ENCODE peak calls at places on chromosomes 11 and 22, in eight cellular contexts. F is A549, D is stomach, N is heart left ventricle, W is lower leg skin, B is sigmoid colon, H is GM12878, A is IMR-90. K is an unnamed sample.

GRCh38 chr11:2421226-2421994 is 20.9 kb downstream of the TSSC4 start:
- DNase-seq in N (no peak), A (no peak), F (no peak), W (no peak), D (no peak), H (no peak), B (no peak), K (no peak)

GRCh38 chr11:10095412-10096207 is 198.4 kb downstream of the SBF2 start:
- DNase-seq in N (no peak), A (no peak), D (no peak), H (no peak), B (no peak), F (no peak), W (no peak), K (no peak)

GRCh38 chr11:79052539-79052938 is 388.3 kb downstream of the TENM4 start:
- DNase-seq in W (no peak), F (no peak), H (no peak), B (no peak), D (no peak), N (no peak), A (no peak), K (no peak)

GRCh38 chr11:104694259-104695070 is 203.8 kb downstream of the CASP12 start:
- DNase-seq in W (no peak), F (no peak), A (peak; percentile 88), B (no peak), H (no peak), N (no peak), D (no peak), K (no peak)

GRCh38 chr22:18104566-18104965 is 6.0 kb upstream of the TUBA8 start:
- DNase-seq in N (no peak), W (no peak), H (no peak), F (no peak), D (no peak), A (peak; percentile 26), B (no peak), K (no peak)

GRCh38 chr22:18985761-18986160 is 49.7 kb upstream of the PRODH start:
- DNase-seq in N (no peak), W (no peak), H (no peak), A (no peak), B (peak; percentile 57), D (no peak), F (no peak), K (no peak)

GRCh38 chr22:26536056-26536761 is 23.9 kb upstream of the TFIP11 start:
- DNase-seq in B (no peak), H (no peak), W (no peak), A (no peak), F (no peak), N (no peak), D (no peak), K (no peak)

GRCh38 chr22:30985561-30986208 is 16.6 kb downstream of the TUG1 start:
- DNase-seq in D (no peak), B (no peak), H (no peak), F (no peak), N (no peak), A (no peak), W (no peak), K (no peak)

GRCh38 chr11:122126024-122126678 is 10.1 kb upstream of the BLID start:
- DNase-seq in B (no peak), W (no peak), A (no peak), F (no peak), N (no peak), D (no peak), H (no peak), K (no peak)

GRCh38 chr11:9069861-9070470 is 21.4 kb downstream of the SCUBE2 start:
- DNase-seq in D (no peak), N (no peak), W (no peak), F (no peak), B (no peak), H (no peak), A (no peak), K (no peak)

GRCh38 chr11:133476570-133477262 is 55.6 kb downstream of the OPCML start:
- DNase-seq in F (no peak), N (no peak), W (no peak), D (no peak), H (no peak), B (no peak), A (no peak), K (no peak)

GRCh38 chr11:2820976-2821375 is 64.6 kb downstream of the CDKN1C start:
- DNase-seq in A (no peak), F (no peak), H (no peak), B (no peak), W (no peak), N (no peak), D (no peak), K (no peak)

GRCh38 chr22:24208012-24208749 is 26.9 kb downstream of the SUSD2 start:
- DNase-seq in H (no peak), B (peak; percentile 86), A (peak; percentile 98), F (peak; percentile 85), W (peak; percentile 62), N (peak; percentile 68), D (peak; percentile 58), K (no peak)

GRCh38 chr11:1484061-1484671 is 2.4 kb downstream of the MOB2 start:
- DNase-seq in H (no peak), W (no peak), D (no peak), N (no peak), B (peak; percentile 65), F (no peak), A (no peak), K (no peak)

DNA sequence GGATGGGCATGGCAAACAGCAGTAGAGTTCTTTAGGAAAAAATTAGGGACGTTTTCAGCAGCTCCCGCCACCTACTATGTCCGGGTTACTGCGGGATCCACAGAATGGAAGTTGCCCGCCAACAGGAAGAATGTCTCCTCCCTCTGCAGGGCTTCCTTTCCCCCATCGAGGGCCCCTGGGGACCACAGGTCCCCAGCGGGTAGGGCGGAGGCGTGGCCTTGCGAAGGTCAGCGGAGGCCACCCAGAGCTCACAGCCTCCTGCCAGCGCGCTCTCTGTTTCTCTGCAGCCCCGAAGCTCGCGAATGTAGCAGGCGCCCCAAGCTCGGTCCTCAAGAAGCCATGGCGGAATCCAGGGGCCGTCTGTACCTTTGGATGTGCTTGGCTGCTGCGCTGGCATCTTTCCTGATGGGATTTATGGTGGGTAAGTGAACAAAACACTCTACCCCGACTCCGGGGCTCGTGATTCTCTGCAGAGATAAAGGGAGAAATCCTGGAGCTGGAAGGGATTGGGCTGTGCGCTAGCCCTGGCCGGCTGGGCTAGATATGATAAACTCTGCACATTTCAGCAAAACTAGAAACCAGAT is at the start of gene NAALAD2:
- DNase-seq in A (peak; percentile 9), H (no peak), D (no peak), B (peak; percentile 62), W (no peak), F (peak; percentile 2), N (peak; percentile 22), K (peak; percentile 24)
- TF ChIP-seq POLR2A in A (no peak), H (no peak), D (no peak), B (no peak), W (no peak), F (no peak), N (no peak), K (no peak)

GRCh38 chr11:33704240-33705002 is 3.8 kb upstream of the C11orf91 start:
- DNase-seq in B (no peak), A (no peak), W (no peak), H (no peak), N (no peak), F (no peak), D (no peak), K (no peak)

GRCh38 chr11:33701302-33701701 is 676 bp upstream of the C11orf91 start:
- DNase-seq in H (no peak), F (no peak), A (peak; percentile 51), B (no peak), W (no peak), N (no peak), D (no peak), K (no peak)

GRCh38 chr11:33703234-33703633 is 2.6 kb upstream of the C11orf91 start:
- DNase-seq in F (no peak), W (no peak), A (no peak), D (no peak), H (no peak), B (no peak), N (no peak), K (no peak)

GRCh38 chr11:33701831-33702230 is 1.2 kb upstream of the C11orf91 start:
- DNase-seq in B (no peak), H (no peak), N (peak; percentile 69), D (peak; percentile 39), A (peak; percentile 92), W (no peak), F (no peak), K (peak; percentile 57)

DNA sequence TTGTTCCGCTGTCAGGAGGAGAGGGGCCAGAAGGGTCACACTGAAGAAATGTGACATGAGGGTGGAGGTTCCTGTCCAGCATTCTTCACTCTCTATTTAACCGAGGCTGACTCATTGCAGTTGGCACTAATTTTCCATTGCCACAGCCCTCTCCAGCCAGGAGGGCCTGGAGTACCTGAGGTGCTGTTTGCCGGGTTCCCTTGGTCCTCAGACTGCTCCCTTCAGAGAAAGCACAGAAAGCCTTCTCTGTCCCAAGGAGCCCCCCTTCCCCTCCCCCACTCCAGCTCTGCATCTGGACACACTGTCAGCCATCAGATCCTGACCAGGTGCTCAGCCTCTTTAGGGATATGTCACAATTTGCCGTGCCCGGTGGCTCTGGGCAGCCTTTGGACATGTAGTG is 3.1 kb upstream of the C11orf91 start:
- DNase-seq in H (no peak), F (no peak), N (no peak), D (peak; percentile 49), W (no peak), A (peak; percentile 35), B (no peak), K (no peak)
- TF ChIP-seq POLR2A in H (no peak), F (no peak), N (no peak), D (no peak), W (no peak), A (no peak), B (no peak), K (no peak)

GRCh38 chr11:93738647-93739081 is 2.6 kb downstream of the TAF1D start:
- DNase-seq in B (no peak), H (no peak), D (no peak), F (no peak), W (no peak), N (no peak), A (no peak), K (no peak)
- TF ChIP-seq POLR2A in B (no peak), H (no peak), D (no peak), F (no peak), W (no peak), N (no peak), A (no peak), K (no peak)

DNA sequence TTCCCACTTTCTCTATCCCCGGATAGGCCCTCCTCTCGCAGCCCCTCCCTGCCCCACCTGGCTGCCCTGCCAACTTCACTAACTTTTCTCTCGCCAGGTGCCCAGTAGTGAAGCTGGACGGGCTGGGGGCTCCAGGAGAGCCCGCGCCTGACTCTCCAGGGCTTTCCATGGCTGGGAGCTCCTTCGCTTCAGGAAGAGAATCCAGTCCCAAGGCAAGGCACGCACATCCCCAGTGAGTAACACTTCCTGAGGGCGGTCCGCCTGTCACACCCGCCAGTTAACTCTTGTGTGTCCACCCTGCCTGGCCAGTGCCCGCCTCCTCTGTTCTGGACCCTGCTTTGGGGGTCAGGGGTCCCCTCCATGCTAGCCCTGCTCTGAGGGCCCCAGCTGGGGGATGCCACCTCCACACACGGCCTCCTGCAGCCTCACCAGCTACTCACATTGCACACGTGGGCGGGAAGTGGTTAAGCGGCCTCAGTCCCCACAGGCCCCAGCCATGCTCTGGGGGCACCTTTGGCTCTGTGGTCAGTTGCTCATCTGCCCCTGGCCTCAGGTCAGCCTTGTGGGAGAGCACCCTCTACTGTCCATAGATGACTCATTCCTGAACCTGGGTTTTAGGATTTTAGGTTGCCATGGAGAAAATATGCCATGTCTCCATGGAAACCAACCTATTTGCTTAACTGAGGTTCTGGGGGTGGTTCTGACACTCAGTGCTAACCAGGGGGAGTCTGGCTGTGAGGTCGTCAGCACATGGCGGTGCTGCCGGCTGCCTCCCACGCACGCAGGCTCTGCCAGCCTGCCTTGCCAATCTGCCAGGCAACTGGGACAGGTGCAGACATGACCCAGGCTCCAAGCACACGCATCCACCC is at the start of gene RIN1:
- DNase-seq in N (peak; percentile 72), H (peak; percentile 83), F (peak; percentile 93), B (peak; percentile 83), A (peak; percentile 99), D (peak; percentile 75), W (peak; percentile 66), K (no peak)
- TF ChIP-seq POLR2A in N (no peak), H (peak; percentile 41), F (peak; percentile 34), B (no peak), A (peak; percentile 97), D (no peak), W (no peak), K (no peak)